ENCODE peak calls at places on chromosome 14, in nine cellular contexts. V is tibial artery, O is transverse colon, Q is ascending aorta, H is SK-N-SH, A is left ventricle myocardium inferior, D is thoracic aorta, Y is mammary epithelial cell, X is prostate gland. S is an unnamed sample. For H3K36me3, the result is how much of the 10 kb centered on the place peaks cover.

GRCh38 chr14:94014375-94014774 is 11.8 kb upstream of the OTUB2 start:
- DNase-seq in A (no peak), V (no peak), H (no peak), O (no peak), Q (no peak), X (no peak), Y (no peak), D (no peak), S (no peak)

GRCh38 chr14:78136695-78137094 is 33.5 kb upstream of the NRXN3 start:
- DNase-seq in Q (no peak), V (no peak), H (no peak), A (no peak), Y (no peak), O (no peak), D (no peak), X (no peak), S (no peak)

GRCh38 chr14:73732006-73732405 is 17.8 kb upstream of the PNMA1 start:
- DNase-seq in Y (no peak), O (no peak), Q (no peak), V (no peak), H (no peak), A (no peak), D (no peak), X (no peak), S (no peak)

GRCh38 chr14:90963343-90963742 is 97.1 kb downstream of the RPS6KA5 start:
- DNase-seq in Y (no peak), Q (no peak), D (no peak), O (no peak), A (no peak), V (no peak), X (no peak), H (no peak), S (no peak)

GRCh38 chr14:54564071-54564798 is 2.7 kb upstream of the SAMD4A start:
- DNase-seq in X (no peak), Q (no peak), D (no peak), O (no peak), V (no peak), A (no peak), Y (no peak), H (peak), S (peak)

GRCh38 chr14:95452176-95452889 is 64.1 kb downstream of the SYNE3 start:
- DNase-seq in D (no peak), A (no peak), O (no peak), X (no peak), Q (no peak), V (no peak), Y (no peak), H (peak), S (peak)

GRCh38 chr14:79581912-79582576 is 629.3 kb downstream of the DIO2 start:
- DNase-seq in Y (no peak), H (no peak), V (no peak), Q (no peak), A (no peak), X (no peak), D (no peak), O (no peak), S (peak)

GRCh38 chr14:61438497-61438859 is 117.1 kb downstream of the PRKCH start:
- DNase-seq in A (no peak), Y (peak), Q (no peak), X (peak), O (no peak), D (no peak), V (no peak), H (no peak), S (peak)

GRCh38 chr14:77657244-77657643 is 40.8 kb upstream of the SPTLC2 start:
- DNase-seq in V (no peak), A (no peak), Y (no peak), H (no peak), D (no peak), X (no peak), Q (no peak), O (no peak), S (no peak)

GRCh38 chr14:104735830-104736642 is 12.0 kb downstream of the ADSS1 start:
- DNase-seq in O (peak), Y (peak), Q (peak), A (peak), H (peak), D (peak), X (no peak), V (peak), S (peak)

GRCh38 chr14:36690301-36691020 is 28.8 kb downstream of the PAX9 start:
- DNase-seq in H (no peak), O (no peak), Q (no peak), Y (peak), D (no peak), V (no peak), A (no peak), X (no peak), S (peak)

GRCh38 chr14:31699809-31700208 is 138.6 kb downstream of the NUBPL start:
- DNase-seq in H (no peak), A (no peak), Y (no peak), O (no peak), X (no peak), Q (no peak), V (no peak), D (no peak), S (no peak)

GRCh38 chr14:98931911-98932310 is 340.1 kb downstream of the BCL11B start:
- DNase-seq in A (no peak), X (no peak), V (no peak), Q (no peak), H (no peak), D (no peak), Y (no peak), O (peak), S (no peak)

GRCh38 chr14:78586681-78587080 is 416.5 kb downstream of the NRXN3 start:
- DNase-seq in O (no peak), D (no peak), Q (no peak), Y (no peak), H (no peak), A (no peak), V (no peak), X (peak), S (no peak)

GRCh38 chr14:77154421-77154820 is 12.8 kb upstream of the ZDHHC22 start:
- DNase-seq in A (no peak), V (no peak), Y (no peak), H (no peak), Q (no peak), O (no peak), X (no peak), D (no peak), S (no peak)

GRCh38 chr14:91341331-91342242 is 76.0 kb downstream of the CCDC88C start:
- DNase-seq in O (no peak), D (no peak), X (no peak), H (no peak), A (no peak), V (no peak), Y (no peak), Q (no peak), S (no peak)

GRCh38 chr14:61598980-61599379 is 96.3 kb upstream of the HIF1A start:
- DNase-seq in O (no peak), X (no peak), D (no peak), V (no peak), Q (no peak), H (no peak), A (no peak), Y (no peak), S (no peak)

GRCh38 chr14:80770114-80770917 is 171.2 kb downstream of the CEP128 start:
- DNase-seq in A (no peak), X (no peak), D (no peak), Y (no peak), O (no peak), H (no peak), Q (no peak), V (no peak), S (no peak)

GRCh38 chr14:87491816-87492215 is 501.2 kb downstream of the GALC start:
- DNase-seq in O (no peak), D (no peak), V (no peak), H (no peak), A (no peak), Y (peak), X (no peak), Q (no peak), S (peak)

GRCh38 chr14:73237786-73238261 is 518 bp downstream of the PAPLN start:
- DNase-seq in A (no peak), V (no peak), Y (no peak), H (peak), D (no peak), X (no peak), Q (no peak), O (no peak), S (no peak)

GRCh38 chr14:97780804-97781203 is 983.6 kb downstream of the VRK1 start:
- DNase-seq in D (no peak), A (no peak), Q (no peak), O (no peak), Y (no peak), V (no peak), H (no peak), X (no peak), S (no peak)

GRCh38 chr14:55425091-55425490 is 13.5 kb upstream of the ATG14 start:
- DNase-seq in O (no peak), V (no peak), A (no peak), H (no peak), X (no peak), Q (no peak), D (no peak), Y (no peak), S (no peak)

GRCh38 chr14:71203306-71203705 is 296.0 kb downstream of the PCNX1 start:
- DNase-seq in D (no peak), V (no peak), A (no peak), Q (no peak), X (no peak), H (no peak), Y (no peak), O (no peak), S (no peak)

GRCh38 chr14:69629225-69630127 is 18.1 kb downstream of the SUSD6 start:
- DNase-seq in Q (no peak), O (no peak), A (no peak), X (no peak), V (no peak), D (no peak), Y (no peak), H (no peak), S (no peak)

GRCh38 chr14:63890553-63890952 is 37.7 kb downstream of the SYNE2 start:
- DNase-seq in O (no peak), V (no peak), X (no peak), Q (no peak), Y (peak), H (no peak), D (no peak), A (no peak), S (peak)

GRCh38 chr14:70152704-70153103 is 36.0 kb downstream of the SLC8A3 start:
- DNase-seq in O (no peak), A (no peak), V (no peak), X (no peak), Q (no peak), Y (no peak), H (peak), D (no peak), S (no peak)

GRCh38 chr14:93952829-93953228 is 23.5 kb downstream of the ASB2 start:
- DNase-seq in Q (no peak), Y (no peak), H (no peak), X (no peak), V (no peak), O (no peak), D (no peak), A (no peak), S (no peak)

GRCh38 chr14:94543450-94544123 is 17.7 kb upstream of the SERPINA4 start:
- DNase-seq in Q (peak), A (no peak), X (peak), D (no peak), Y (peak), H (no peak), O (no peak), V (peak), S (peak)

GRCh38 chr14:34254596-34254995 is 207.4 kb downstream of the SPTSSA start:
- DNase-seq in X (no peak), D (no peak), Y (peak), H (no peak), Q (no peak), O (no peak), V (no peak), A (no peak), S (no peak)
- H3K4me3 ChIP-seq in X (no peak), D (no peak), Y (no peak), H (no peak), Q (no peak), O (no peak), V (no peak), A (no peak), S (no peak)

GRCh38 chr14:103684871-103685270 is 30.4 kb downstream of the XRCC3 start:
- DNase-seq in A (no peak), Y (no peak), V (no peak), O (no peak), H (no peak), Q (no peak), D (no peak), X (no peak), S (no peak)

GRCh38 chr14:103688441-103688840 is 26.8 kb downstream of the XRCC3 start:
- DNase-seq in X (no peak), H (no peak), V (no peak), Q (no peak), Y (no peak), O (no peak), D (no peak), A (no peak), S (no peak)

GRCh38 chr14:103687712-103688111 is 27.5 kb downstream of the XRCC3 start:
- DNase-seq in A (no peak), X (no peak), Y (no peak), D (no peak), O (no peak), Q (no peak), H (no peak), V (no peak), S (no peak)

GRCh38 chr14:103685276-103686211 is 29.7 kb downstream of the XRCC3 start:
- DNase-seq in A (no peak), Q (no peak), H (no peak), Y (no peak), O (no peak), X (no peak), D (no peak), V (no peak), S (no peak)

GRCh38 chr14:103686831-103687485 is 28.3 kb downstream of the XRCC3 start:
- DNase-seq in Y (no peak), O (no peak), Q (no peak), X (no peak), A (no peak), V (no peak), D (no peak), H (no peak), S (no peak)
- TF ChIP-seq CTCF in Y (no peak), O (no peak), Q (no peak), X (no peak), A (no peak), V (no peak), D (no peak), H (no peak), S (no peak)

GRCh38 chr14:102729825-102730224 is 47.4 kb upstream of the TRAF3 start:
- DNase-seq in Q (no peak), A (no peak), H (no peak), D (no peak), V (no peak), X (no peak), O (no peak), Y (no peak), S (no peak)

GRCh38 chr14:102726191-102726949 is 50.9 kb upstream of the TRAF3 start:
- DNase-seq in O (no peak), V (no peak), X (no peak), H (no peak), Y (no peak), A (no peak), D (no peak), Q (no peak), S (no peak)

GRCh38 chr14:102729268-102729667 is 48.0 kb upstream of the TRAF3 start:
- DNase-seq in A (no peak), H (no peak), X (no peak), D (no peak), O (no peak), Q (no peak), V (no peak), Y (no peak), S (no peak)

GRCh38 chr14:102728509-102728908 is 48.7 kb upstream of the TRAF3 start:
- DNase-seq in V (no peak), D (no peak), A (no peak), Y (no peak), Q (no peak), H (no peak), X (no peak), O (no peak), S (no peak)

DNA sequence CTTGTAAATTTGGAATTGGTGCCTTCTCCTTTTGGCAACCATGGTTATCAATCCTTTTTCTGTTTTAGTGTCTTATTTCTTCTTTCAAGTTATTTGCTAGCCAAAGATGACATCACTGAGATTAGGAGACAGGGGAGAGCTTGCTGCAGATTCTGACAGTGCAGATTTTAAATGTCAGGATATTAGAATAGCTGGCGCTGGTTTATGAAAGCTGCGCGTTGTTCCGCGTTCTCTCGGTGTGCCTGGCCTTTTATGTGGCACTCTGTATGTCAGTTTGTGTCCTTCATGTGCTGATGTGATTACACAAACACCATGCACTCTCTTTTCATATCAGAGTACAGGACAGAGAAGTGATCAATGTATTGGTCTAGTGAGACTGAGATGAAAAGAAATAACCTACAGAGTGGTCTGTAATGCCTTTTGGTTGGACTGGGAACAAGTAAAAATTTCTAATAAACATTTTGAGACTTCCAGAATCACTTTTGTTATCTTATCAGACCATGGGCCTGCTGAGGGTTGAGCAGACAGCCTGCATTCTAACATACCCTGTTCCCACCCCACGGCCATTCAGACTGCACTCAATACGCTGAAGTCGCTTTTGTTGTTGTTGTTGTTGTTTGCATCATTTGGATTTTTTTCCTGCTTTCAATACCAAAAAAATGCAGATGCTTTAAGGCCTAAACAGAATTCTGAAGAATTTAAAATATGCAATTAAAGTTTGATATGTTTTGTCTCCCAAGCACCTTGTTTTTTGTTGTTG is 49.7 kb upstream of the TRAF3 start:
- DNase-seq in O (no peak), V (no peak), D (no peak), Q (no peak), A (no peak), Y (no peak), H (no peak), X (no peak), S (no peak)
- H3K36me3 ChIP-seq in O (under half), V (under half), D (under half), Q (under half), A (half or more), Y (under half), H (under half), X (under half), S (under half)

DNA sequence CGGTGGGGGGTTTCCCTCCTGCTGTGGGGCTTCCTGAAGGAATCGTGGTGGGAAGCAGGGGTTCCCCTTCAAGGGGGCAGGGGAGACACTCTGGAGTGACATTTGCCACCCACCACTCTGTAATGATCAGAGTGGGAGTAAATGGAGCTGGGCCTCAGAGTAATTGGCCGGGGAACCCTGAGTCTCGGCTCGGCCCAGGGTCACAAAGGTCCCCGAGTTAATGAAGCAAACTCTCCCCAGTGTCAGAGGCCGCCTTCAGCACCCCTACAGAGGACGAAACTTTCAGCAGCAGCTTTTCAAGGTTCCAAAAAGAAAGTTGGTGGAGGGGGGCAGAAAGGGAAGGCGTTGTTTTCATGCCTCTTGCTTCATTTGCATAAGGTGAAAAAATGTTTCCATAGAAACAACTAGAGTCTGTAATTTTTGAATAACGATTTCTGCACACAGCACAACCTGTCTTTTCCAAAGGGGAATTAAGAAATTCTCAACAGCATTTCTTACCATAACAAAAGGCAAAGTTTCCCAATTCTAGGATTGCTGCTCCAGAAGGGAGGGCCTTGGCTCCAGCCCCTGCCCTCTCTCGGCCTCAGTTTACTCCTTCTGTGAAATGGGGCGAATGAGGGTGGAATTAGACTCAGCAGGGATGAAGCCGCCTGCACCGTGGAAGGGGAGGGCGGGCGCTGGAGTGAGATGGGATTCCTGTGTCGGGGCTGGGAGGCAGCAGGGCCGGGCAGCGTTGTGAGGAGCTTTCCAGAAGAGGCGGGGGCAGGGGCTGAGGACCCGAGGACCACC is 67.0 kb upstream of the BEGAIN start:
- DNase-seq in H (no peak), D (no peak), A (no peak), O (no peak), Y (no peak), V (no peak), X (no peak), Q (no peak), S (no peak)
- H3K4me3 ChIP-seq in H (no peak), D (no peak), A (no peak), O (no peak), Y (no peak), V (no peak), X (no peak), Q (no peak), S (no peak)

DNA sequence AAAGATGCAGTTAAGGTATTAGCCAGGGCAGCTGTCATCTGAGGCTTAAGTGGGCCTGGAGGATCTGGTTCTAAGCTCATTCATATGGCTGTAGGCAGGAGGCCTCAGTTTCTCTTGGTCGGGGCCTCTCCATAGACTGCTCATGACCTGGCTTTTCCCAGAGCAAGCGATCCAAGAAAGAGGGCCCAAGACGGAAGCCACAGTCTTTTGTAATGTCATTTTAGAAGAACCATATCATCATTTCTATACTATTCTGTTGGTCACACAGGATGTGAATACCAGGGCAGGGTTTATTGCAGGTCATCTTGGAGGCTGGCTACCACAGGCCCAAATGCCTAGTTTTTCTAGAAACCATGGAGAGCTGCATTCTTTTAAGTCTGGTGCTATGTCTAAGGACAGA is 47.7 kb downstream of the GNG2 start:
- DNase-seq in Q (no peak), O (no peak), H (no peak), V (no peak), D (no peak), Y (no peak), X (no peak), A (no peak), S (no peak)
- TF ChIP-seq CTCF in Q (no peak), O (no peak), H (no peak), V (no peak), D (no peak), Y (no peak), X (no peak), A (no peak), S (no peak)

DNA sequence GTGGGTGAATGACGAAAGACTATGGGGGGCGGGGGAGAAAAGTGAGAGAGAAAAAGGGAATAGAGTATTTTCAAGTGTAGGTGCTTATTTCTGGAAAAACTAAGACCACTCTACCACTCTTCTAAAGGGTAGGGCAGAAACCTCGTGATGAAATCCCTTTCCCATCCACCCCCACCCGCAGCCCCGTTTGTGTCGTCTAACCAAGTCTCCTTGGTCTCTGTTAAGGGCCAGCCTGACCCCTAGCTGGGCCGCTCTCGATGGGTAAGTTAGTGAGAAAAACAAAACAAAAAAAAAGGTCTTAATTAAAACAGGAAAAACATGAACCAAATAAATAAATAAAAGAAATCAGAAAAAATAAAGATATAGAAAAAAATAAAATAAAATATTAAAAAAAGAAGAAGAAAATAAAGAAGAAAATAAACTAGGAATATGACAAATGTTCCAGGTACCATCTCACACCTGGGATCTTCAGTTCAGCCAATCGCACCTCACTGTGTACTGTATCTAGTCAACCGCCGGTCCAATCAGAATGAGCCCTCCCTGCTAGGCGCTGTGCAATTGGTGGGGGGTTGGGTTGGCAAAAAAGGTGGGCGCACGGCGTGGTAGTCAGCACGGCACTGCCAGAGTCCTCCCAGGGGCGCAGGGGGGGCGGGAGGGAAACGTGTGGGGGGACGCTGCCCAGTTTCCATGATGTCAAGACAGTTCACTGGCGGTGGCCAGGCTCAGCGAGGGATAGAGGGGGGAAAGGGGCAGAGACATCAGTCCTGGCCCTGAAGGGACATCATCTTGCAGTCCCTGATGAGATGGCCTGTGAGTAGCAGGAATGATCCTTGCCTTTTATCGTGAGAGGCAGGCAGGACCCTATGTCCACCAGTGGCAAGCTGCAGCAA is 9.8 kb upstream of the CDH24 start:
- DNase-seq in X (no peak), A (no peak), V (peak), Y (no peak), O (no peak), D (no peak), Q (peak), H (no peak), S (no peak)
- H3K36me3 ChIP-seq in X (under half), A (half or more), V (half or more), Y (under half), O (under half), D (half or more), Q (half or more), H (half or more), S (under half)

S was measured in bronchial epithelial cell.